ENCODE peak calls at places on chromosomes 3 and 15, in seven cellular contexts. One of them, this sample, is unnamed.

GRCh38 chr15:84648539-84648938 is 5.5 kb downstream of the WDR73 start:
- DNase-seq in H9: no peak
- DNase-seq in mesendoderm: no peak
- DNase-seq in neuronal stem cell: no peak
- DNase-seq in H1: no peak
- DNase-seq in mesenchymal stem cell: no peak
- DNase-seq in trophoblast cell: no peak
- DNase-seq in this sample: no peak

GRCh38 chr15:95325763-95326688 is 1004.5 kb upstream of the NR2F2 start:
- DNase-seq in H9: no peak
- DNase-seq in mesendoderm: peak
- DNase-seq in neuronal stem cell: no peak
- DNase-seq in H1: no peak
- DNase-seq in mesenchymal stem cell: peak
- DNase-seq in trophoblast cell: no peak
- DNase-seq in this sample: no peak

GRCh38 chr3:78101363-78101762 is 1061.5 kb downstream of the ROBO2 start:
- DNase-seq in H9: no peak
- DNase-seq in mesendoderm: no peak
- DNase-seq in neuronal stem cell: no peak
- DNase-seq in H1: no peak
- DNase-seq in mesenchymal stem cell: peak
- DNase-seq in trophoblast cell: no peak
- DNase-seq in this sample: peak

GRCh38 chr3:101803152-101803782 is 24.3 kb downstream of the NXPE3 start:
- DNase-seq in H9: no peak
- DNase-seq in mesendoderm: peak
- DNase-seq in neuronal stem cell: peak
- DNase-seq in H1: no peak
- DNase-seq in mesenchymal stem cell: peak
- DNase-seq in trophoblast cell: peak
- DNase-seq in this sample: peak

GRCh38 chr3:16494906-16495580 is 18.5 kb downstream of the RFTN1 start:
- DNase-seq in H9: no peak
- DNase-seq in mesendoderm: no peak
- DNase-seq in neuronal stem cell: no peak
- DNase-seq in H1: no peak
- DNase-seq in mesenchymal stem cell: peak
- DNase-seq in trophoblast cell: no peak
- DNase-seq in this sample: no peak

GRCh38 chr3:37961622-37962455 is 28.7 kb upstream of the VILL start:
- DNase-seq in H9: no peak
- DNase-seq in mesendoderm: no peak
- DNase-seq in neuronal stem cell: no peak
- DNase-seq in H1: peak
- DNase-seq in mesenchymal stem cell: no peak
- DNase-seq in trophoblast cell: no peak
- DNase-seq in this sample: no peak

GRCh38 chr3:172520332-172520831 is 2.8 kb downstream of the TNFSF10 start:
- DNase-seq in H9: no peak
- DNase-seq in mesendoderm: no peak
- DNase-seq in neuronal stem cell: no peak
- DNase-seq in H1: no peak
- DNase-seq in mesenchymal stem cell: peak
- DNase-seq in trophoblast cell: peak
- DNase-seq in this sample: peak

GRCh38 chr3:157317895-157318294 is 118.8 kb upstream of the PTX3 start:
- DNase-seq in H9: no peak
- DNase-seq in mesendoderm: no peak
- DNase-seq in neuronal stem cell: no peak
- DNase-seq in H1: no peak
- DNase-seq in mesenchymal stem cell: no peak
- DNase-seq in trophoblast cell: no peak
- DNase-seq in this sample: no peak

GRCh38 chr15:73704869-73705645 is 20.9 kb downstream of the CD276 start:
- DNase-seq in H9: peak
- DNase-seq in mesendoderm: peak
- DNase-seq in neuronal stem cell: no peak
- DNase-seq in H1: peak
- DNase-seq in mesenchymal stem cell: peak
- DNase-seq in trophoblast cell: peak
- DNase-seq in this sample: peak

GRCh38 chr3:52912885-52913731 is 15.8 kb upstream of the STIMATE start:
- DNase-seq in H9: no peak
- DNase-seq in mesendoderm: peak
- DNase-seq in neuronal stem cell: no peak
- DNase-seq in H1: no peak
- DNase-seq in mesenchymal stem cell: no peak
- DNase-seq in trophoblast cell: peak
- DNase-seq in this sample: no peak

GRCh38 chr3:52920872-52921271 is 23.5 kb upstream of the STIMATE start:
- DNase-seq in H9: no peak
- DNase-seq in mesendoderm: no peak
- DNase-seq in neuronal stem cell: no peak
- DNase-seq in H1: no peak
- DNase-seq in mesenchymal stem cell: no peak
- DNase-seq in trophoblast cell: no peak
- DNase-seq in this sample: no peak

GRCh38 chr3:52917044-52917443 is 19.7 kb upstream of the STIMATE start:
- DNase-seq in H9: no peak
- DNase-seq in mesendoderm: no peak
- DNase-seq in neuronal stem cell: no peak
- DNase-seq in H1: no peak
- DNase-seq in mesenchymal stem cell: no peak
- DNase-seq in trophoblast cell: no peak
- DNase-seq in this sample: no peak

GRCh38 chr3:52910823-52911222 is 13.5 kb upstream of the STIMATE start:
- DNase-seq in H9: no peak
- DNase-seq in mesendoderm: no peak
- DNase-seq in neuronal stem cell: no peak
- DNase-seq in H1: no peak
- DNase-seq in mesenchymal stem cell: no peak
- DNase-seq in trophoblast cell: no peak
- DNase-seq in this sample: no peak

DNA sequence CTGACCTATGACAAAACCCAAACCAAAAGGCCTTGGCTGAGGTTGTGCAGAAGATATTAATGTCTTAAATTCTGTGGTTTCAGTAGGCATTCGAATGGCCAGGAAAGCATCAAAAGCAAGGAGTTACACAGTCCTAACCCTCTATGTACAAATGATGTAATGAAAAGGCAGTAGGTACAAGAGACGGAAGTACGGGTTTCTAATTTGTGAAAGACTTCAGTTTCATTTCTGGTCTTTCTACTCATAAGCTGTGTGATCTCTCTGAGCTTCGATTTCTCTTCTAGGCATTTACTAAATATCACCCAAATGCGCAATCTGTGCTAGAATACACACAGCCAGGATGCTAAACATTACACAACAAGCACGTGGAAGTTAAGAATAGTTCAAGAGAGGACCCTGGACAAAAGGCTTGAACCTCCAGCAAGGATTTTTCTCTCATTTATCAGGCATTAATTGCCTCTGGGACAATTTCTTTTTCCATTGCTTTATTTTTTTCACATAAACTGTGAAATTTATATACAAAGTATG is 18.0 kb upstream of the STIMATE start:
- DNase-seq in H9: no peak
- DNase-seq in mesendoderm: no peak
- DNase-seq in neuronal stem cell: no peak
- DNase-seq in H1: no peak
- DNase-seq in mesenchymal stem cell: no peak
- DNase-seq in trophoblast cell: no peak
- DNase-seq in this sample: no peak
- H2BK120ac ChIP-seq in H9: no peak
- H2BK120ac ChIP-seq in mesendoderm: no peak
- H2BK120ac ChIP-seq in neuronal stem cell: no peak
- H2BK120ac ChIP-seq in H1: no peak
- H2BK120ac ChIP-seq in mesenchymal stem cell: no peak
- H2BK120ac ChIP-seq in trophoblast cell: no peak
- H2BK120ac ChIP-seq in this sample: no peak

GRCh38 chr3:48026098-48026497 is 9.9 kb upstream of the MAP4 start:
- DNase-seq in H9: no peak
- DNase-seq in mesendoderm: no peak
- DNase-seq in neuronal stem cell: no peak
- DNase-seq in H1: no peak
- DNase-seq in mesenchymal stem cell: no peak
- DNase-seq in trophoblast cell: no peak
- DNase-seq in this sample: no peak

GRCh38 chr3:48024401-48024800 is 8.2 kb upstream of the MAP4 start:
- DNase-seq in H9: no peak
- DNase-seq in mesendoderm: no peak
- DNase-seq in neuronal stem cell: no peak
- DNase-seq in H1: no peak
- DNase-seq in mesenchymal stem cell: peak
- DNase-seq in trophoblast cell: peak
- DNase-seq in this sample: peak

GRCh38 chr3:48030188-48030587 is 14.0 kb upstream of the MAP4 start:
- DNase-seq in H9: no peak
- DNase-seq in mesendoderm: no peak
- DNase-seq in neuronal stem cell: no peak
- DNase-seq in H1: no peak
- DNase-seq in mesenchymal stem cell: no peak
- DNase-seq in trophoblast cell: no peak
- DNase-seq in this sample: no peak

GRCh38 chr3:48023377-48023776 is 7.2 kb upstream of the MAP4 start:
- DNase-seq in H9: no peak
- DNase-seq in mesendoderm: no peak
- DNase-seq in neuronal stem cell: no peak
- DNase-seq in H1: no peak
- DNase-seq in mesenchymal stem cell: peak
- DNase-seq in trophoblast cell: no peak
- DNase-seq in this sample: peak

DNA sequence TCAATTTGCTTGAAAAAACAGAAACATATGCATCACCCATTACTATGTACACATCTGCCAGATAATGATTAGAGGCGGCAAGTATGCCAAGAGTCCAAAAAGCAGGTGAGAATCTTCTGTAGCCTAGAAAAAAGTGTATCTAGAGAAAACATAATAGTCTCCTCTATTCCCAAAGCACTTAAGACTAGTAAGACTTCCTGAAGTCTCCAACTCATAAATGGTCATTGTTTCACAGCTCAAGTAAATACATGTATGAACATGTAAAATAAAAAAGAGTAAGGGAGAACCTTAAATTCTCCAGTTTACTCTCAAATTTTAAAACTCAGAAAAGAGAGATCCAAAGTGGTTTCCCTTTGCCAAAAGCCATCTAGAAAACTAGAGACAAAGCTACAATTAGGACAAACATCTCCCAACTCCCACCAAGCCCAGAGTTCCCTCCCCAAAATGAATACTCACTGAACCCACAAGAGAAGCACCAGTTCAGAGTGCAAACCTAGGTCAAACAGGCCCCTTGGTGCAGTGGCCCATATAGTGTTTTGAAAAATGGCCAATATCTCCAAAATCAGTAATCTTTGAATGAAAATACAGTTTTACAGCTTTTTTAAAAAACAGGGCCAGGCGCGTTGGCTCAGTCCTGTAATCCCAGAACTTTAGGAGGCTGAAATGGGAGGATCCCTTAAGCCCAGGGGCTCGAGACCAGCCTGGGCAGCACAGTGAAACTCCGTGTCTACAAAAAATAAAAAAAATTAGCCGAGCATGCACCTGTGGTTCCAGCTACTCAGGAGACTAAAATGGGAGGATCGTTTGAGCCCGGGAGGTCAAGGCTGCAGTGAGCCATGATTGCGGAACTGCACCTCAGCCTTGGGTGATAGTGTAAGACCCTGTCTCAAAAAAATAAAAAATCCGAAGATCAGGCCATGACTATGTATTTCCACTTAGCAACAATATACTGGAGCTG is 11.0 kb upstream of the MAP4 start:
- DNase-seq in H9: no peak
- DNase-seq in mesendoderm: no peak
- DNase-seq in neuronal stem cell: no peak
- DNase-seq in H1: no peak
- DNase-seq in mesenchymal stem cell: no peak
- DNase-seq in trophoblast cell: no peak
- DNase-seq in this sample: no peak
- H2BK120ac ChIP-seq in H9: no peak
- H2BK120ac ChIP-seq in mesendoderm: no peak
- H2BK120ac ChIP-seq in neuronal stem cell: no peak
- H2BK120ac ChIP-seq in H1: no peak
- H2BK120ac ChIP-seq in mesenchymal stem cell: no peak
- H2BK120ac ChIP-seq in trophoblast cell: no peak
- H2BK120ac ChIP-seq in this sample: no peak

DNA sequence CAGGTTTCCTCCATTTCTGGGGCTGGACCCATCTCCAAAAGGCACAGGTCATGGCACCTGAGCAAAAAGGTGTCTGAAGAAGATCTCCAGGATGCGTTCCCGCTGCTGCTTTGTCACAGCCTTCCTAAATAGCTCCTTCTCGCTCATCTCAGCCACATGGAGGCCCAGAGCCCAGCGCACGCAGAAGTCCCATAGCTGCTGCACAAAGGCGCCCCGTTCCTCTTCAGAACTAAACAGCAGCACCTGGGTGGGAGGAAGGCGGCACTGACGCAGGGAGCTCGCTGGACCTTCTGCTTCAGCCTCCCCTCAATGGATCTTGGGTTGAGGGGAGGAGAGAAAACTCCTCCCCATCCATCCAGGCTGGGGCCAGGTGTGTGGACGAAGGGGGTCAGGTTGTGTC is 8.4 kb downstream of the DUOX2 start:
- DNase-seq in H9: no peak
- DNase-seq in mesendoderm: no peak
- DNase-seq in neuronal stem cell: no peak
- DNase-seq in H1: no peak
- DNase-seq in mesenchymal stem cell: no peak
- DNase-seq in trophoblast cell: no peak
- DNase-seq in this sample: no peak
- H2BK120ac ChIP-seq in H9: no peak
- H2BK120ac ChIP-seq in mesendoderm: no peak
- H2BK120ac ChIP-seq in neuronal stem cell: no peak
- H2BK120ac ChIP-seq in H1: no peak
- H2BK120ac ChIP-seq in mesenchymal stem cell: no peak
- H2BK120ac ChIP-seq in trophoblast cell: no peak
- H2BK120ac ChIP-seq in this sample: no peak

GRCh38 chr3:24294150-24294549 is 200.5 kb downstream of the THRB start:
- DNase-seq in H9: no peak
- DNase-seq in mesendoderm: no peak
- DNase-seq in neuronal stem cell: no peak
- DNase-seq in H1: no peak
- DNase-seq in mesenchymal stem cell: no peak
- DNase-seq in trophoblast cell: no peak
- DNase-seq in this sample: no peak

GRCh38 chr3:24287728-24288450 is 206.8 kb downstream of the THRB start:
- DNase-seq in H9: no peak
- DNase-seq in mesendoderm: no peak
- DNase-seq in neuronal stem cell: no peak
- DNase-seq in H1: no peak
- DNase-seq in mesenchymal stem cell: no peak
- DNase-seq in trophoblast cell: no peak
- DNase-seq in this sample: no peak

GRCh38 chr3:24286405-24286804 is 208.2 kb downstream of the THRB start:
- DNase-seq in H9: no peak
- DNase-seq in mesendoderm: no peak
- DNase-seq in neuronal stem cell: no peak
- DNase-seq in H1: no peak
- DNase-seq in mesenchymal stem cell: no peak
- DNase-seq in trophoblast cell: peak
- DNase-seq in this sample: no peak

GRCh38 chr3:24290596-24290995 is 204.1 kb downstream of the THRB start:
- DNase-seq in H9: no peak
- DNase-seq in mesendoderm: no peak
- DNase-seq in neuronal stem cell: no peak
- DNase-seq in H1: no peak
- DNase-seq in mesenchymal stem cell: no peak
- DNase-seq in trophoblast cell: no peak
- DNase-seq in this sample: no peak

GRCh38 chr3:24288538-24289236 is 206.0 kb downstream of the THRB start:
- DNase-seq in H9: no peak
- DNase-seq in mesendoderm: no peak
- DNase-seq in neuronal stem cell: no peak
- DNase-seq in H1: no peak
- DNase-seq in mesenchymal stem cell: no peak
- DNase-seq in trophoblast cell: no peak
- DNase-seq in this sample: no peak
- H2BK120ac ChIP-seq in H9: no peak
- H2BK120ac ChIP-seq in mesendoderm: no peak
- H2BK120ac ChIP-seq in neuronal stem cell: no peak
- H2BK120ac ChIP-seq in H1: no peak
- H2BK120ac ChIP-seq in mesenchymal stem cell: no peak
- H2BK120ac ChIP-seq in trophoblast cell: no peak
- H2BK120ac ChIP-seq in this sample: no peak

This sample was measured in IMR-90.